ENCODE peak calls at places on chromosomes 11 and 22, in five cellular contexts. L is fibroblast of lung, Y is neuronal stem cell, G is psoas muscle, S is sigmoid colon. Q is an unnamed sample. For H3K27me3, the result is how much of the 10 kb centered on the place peaks cover.

GRCh38 chr11:70483077-70483861 is 84.9 kb downstream of the CTTN start:
- DNase-seq in Y (no peak), S (no peak), G (no peak), L (peak), Q (peak)

GRCh38 chr22:45009881-45010531 is at the start of gene PHF21B:
- DNase-seq in G (peak), L (peak), S (peak), Y (peak), Q (no peak)

GRCh38 chr11:11370263-11371060 is 17.4 kb upstream of the CSNK2A3 start:
- DNase-seq in L (peak), S (no peak), G (no peak), Y (no peak), Q (no peak)

GRCh38 chr11:609355-609811 is 6.4 kb downstream of the IRF7 start:
- DNase-seq in L (no peak), S (no peak), G (no peak), Y (no peak), Q (no peak)

GRCh38 chr22:27456696-27457503 is 344.7 kb downstream of the MN1 start:
- DNase-seq in S (no peak), Y (no peak), L (peak), G (no peak), Q (no peak)

GRCh38 chr22:19526076-19526701 is 2.0 kb upstream of the CLDN5 start:
- DNase-seq in G (no peak), L (no peak), S (no peak), Y (no peak), Q (no peak)

GRCh38 chr11:115548878-115549528 is 44.8 kb upstream of the CADM1 start:
- DNase-seq in L (no peak), Y (no peak), S (no peak), G (no peak), Q (no peak)

GRCh38 chr11:133945087-133945974 is 11.4 kb downstream of the IGSF9B start:
- DNase-seq in Y (no peak), S (peak), G (no peak), L (peak), Q (no peak)

GRCh38 chr11:104122008-104122635 is 41.8 kb downstream of the PDGFD start:
- DNase-seq in G (no peak), L (no peak), S (no peak), Y (no peak), Q (no peak)

GRCh38 chr11:90332415-90332814 is 109.6 kb upstream of the CHORDC1 start:
- DNase-seq in Y (no peak), L (no peak), S (no peak), G (no peak), Q (no peak)

GRCh38 chr11:47394322-47395224 is 13.8 kb upstream of the SLC39A13 start:
- DNase-seq in L (no peak), S (peak), G (peak), Y (no peak), Q (peak)
- H3K4me3 ChIP-seq in L (no peak), S (peak), G (peak), Y (no peak), Q (peak)

DNA sequence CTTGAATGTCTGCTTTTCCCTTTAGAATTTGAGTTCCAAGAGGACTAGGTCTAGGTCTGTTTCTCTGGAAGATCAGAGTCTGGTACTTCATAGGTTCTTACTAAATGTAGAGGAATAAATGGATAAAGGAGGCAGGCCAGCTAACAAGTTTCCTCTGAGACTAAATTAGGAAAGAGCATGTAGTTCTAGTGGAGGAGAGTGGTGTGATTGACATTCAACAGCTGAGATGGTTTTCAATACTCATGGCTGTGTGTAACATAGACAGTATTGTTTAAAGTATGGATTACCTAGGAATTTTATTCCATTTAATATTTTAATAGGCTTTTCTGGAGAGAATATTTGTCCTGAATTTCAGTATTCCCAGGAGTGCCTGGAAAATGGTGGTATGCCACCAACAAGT is 364.7 kb downstream of the METTL15 start:
- DNase-seq in G (no peak), S (no peak), L (no peak), Y (no peak), Q (no peak)
- H3K27me3 ChIP-seq in G (under half), S (under half), L (under half), Y (under half), Q (under half)

GRCh38 chr11:35065566-35065965 is 73.4 kb upstream of the CD44 start:
- DNase-seq in Y (no peak), G (no peak), S (no peak), L (peak), Q (no peak)
- H3K4me3 ChIP-seq in Y (no peak), G (no peak), S (no peak), L (no peak), Q (no peak)

GRCh38 chr11:120510406-120511115 is 987 bp upstream of the GRIK4 start:
- DNase-seq in G (peak), L (no peak), Y (no peak), S (no peak), Q (peak)

GRCh38 chr11:120511804-120512726 is 517 bp downstream of the GRIK4 start:
- DNase-seq in G (peak), L (no peak), S (no peak), Y (no peak), Q (peak)

GRCh38 chr11:120509346-120510053 is 2.0 kb upstream of the GRIK4 start:
- DNase-seq in S (no peak), L (no peak), G (peak), Y (no peak), Q (no peak)

GRCh38 chr11:120512727-120513435 is 1.3 kb downstream of the GRIK4 start:
- DNase-seq in S (no peak), L (no peak), Y (no peak), G (peak), Q (peak)

GRCh38 chr11:120511116-120511803 is at the start of gene GRIK4:
- DNase-seq in Y (peak), L (peak), S (peak), G (peak), Q (peak)
- H3K27me3 ChIP-seq in Y (under half), L (under half), S (under half), G (under half), Q (half or more)

DNA sequence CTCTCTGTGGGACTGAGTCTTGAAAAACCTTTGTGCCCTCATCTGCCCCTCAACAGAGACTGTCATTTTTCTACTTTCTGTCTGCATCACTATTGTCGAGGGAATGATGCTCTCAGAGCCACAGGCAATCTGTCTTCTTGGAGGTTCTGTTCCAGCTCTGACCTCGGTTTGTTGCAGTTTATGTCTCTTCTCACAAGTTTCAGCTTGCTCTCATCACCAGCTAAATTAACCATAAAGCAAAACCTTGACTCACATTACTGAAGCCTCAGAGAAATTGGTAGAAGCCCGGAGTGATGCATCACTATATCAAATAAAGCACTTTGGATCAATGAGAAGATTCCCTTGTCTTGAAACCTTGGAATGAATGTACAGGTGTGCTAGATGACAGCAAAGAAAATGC is 60.6 kb upstream of the BLID start:
- DNase-seq in S (no peak), G (no peak), Y (no peak), L (peak), Q (no peak)
- H3K4me3 ChIP-seq in S (no peak), G (no peak), Y (no peak), L (peak), Q (no peak)